ENCODE peak calls at places on chromosome 2, in five cellular contexts. One of them, this sample, is unnamed.

GRCh38 chr2:197147942-197148341 is 162.6 kb downstream of the ANKRD44 start:
- DNase-seq in mesenchymal stem cell: no peak
- DNase-seq in MM.1S: no peak
- DNase-seq in neural progenitor cell: no peak
- DNase-seq in PC-3: no peak
- DNase-seq in this sample: no peak

GRCh38 chr2:66578067-66578852 is 143.3 kb downstream of the MEIS1 start:
- DNase-seq in mesenchymal stem cell: no peak
- DNase-seq in MM.1S: no peak
- DNase-seq in neural progenitor cell: peak; percentile 39
- DNase-seq in PC-3: no peak
- DNase-seq in this sample: no peak

GRCh38 chr2:76958749-76959148 is 563.4 kb downstream of the LRRTM4 start:
- DNase-seq in mesenchymal stem cell: peak; percentile 40
- DNase-seq in MM.1S: no peak
- DNase-seq in neural progenitor cell: peak; percentile 84
- DNase-seq in PC-3: peak; percentile 10
- DNase-seq in this sample: peak; percentile 3

GRCh38 chr2:69789129-69789528 is 40.3 kb upstream of the GMCL1 start:
- DNase-seq in mesenchymal stem cell: peak; percentile 93
- DNase-seq in MM.1S: peak; percentile 17
- DNase-seq in neural progenitor cell: no peak
- DNase-seq in PC-3: no peak
- DNase-seq in this sample: no peak

GRCh38 chr2:39948016-39948719 is 169.1 kb upstream of the THUMPD2 start:
- DNase-seq in mesenchymal stem cell: peak; percentile 18
- DNase-seq in MM.1S: no peak
- DNase-seq in neural progenitor cell: no peak
- DNase-seq in PC-3: peak; percentile 32
- DNase-seq in this sample: no peak

GRCh38 chr2:6937157-6937556 is 19.9 kb downstream of the RNF144A start:
- DNase-seq in mesenchymal stem cell: no peak
- DNase-seq in MM.1S: no peak
- DNase-seq in neural progenitor cell: no peak
- DNase-seq in PC-3: no peak
- DNase-seq in this sample: no peak

GRCh38 chr2:119352357-119352756 is 14.3 kb downstream of the C2orf76 start:
- DNase-seq in mesenchymal stem cell: no peak
- DNase-seq in MM.1S: peak; percentile 97
- DNase-seq in neural progenitor cell: no peak
- DNase-seq in PC-3: peak; percentile 28
- DNase-seq in this sample: no peak

GRCh38 chr2:166651080-166651675 is 157.1 kb upstream of the SCN7A start:
- DNase-seq in mesenchymal stem cell: peak; percentile 23
- DNase-seq in MM.1S: no peak
- DNase-seq in neural progenitor cell: no peak
- DNase-seq in PC-3: peak; percentile 75
- DNase-seq in this sample: no peak

GRCh38 chr2:229888031-229888430 is 33.8 kb downstream of the TRIP12 start:
- DNase-seq in mesenchymal stem cell: no peak
- DNase-seq in MM.1S: no peak
- DNase-seq in neural progenitor cell: no peak
- DNase-seq in PC-3: peak; percentile 53
- DNase-seq in this sample: no peak

GRCh38 chr2:37323770-37324535 is 680 bp downstream of the PRKD3 start:
- DNase-seq in mesenchymal stem cell: peak; percentile 54
- DNase-seq in MM.1S: peak; percentile 73
- DNase-seq in neural progenitor cell: no peak
- DNase-seq in PC-3: peak; percentile 55
- DNase-seq in this sample: peak; percentile 16

GRCh38 chr2:20130821-20131645 is 79.6 kb upstream of the LAPTM4A start:
- DNase-seq in mesenchymal stem cell: no peak
- DNase-seq in MM.1S: no peak
- DNase-seq in neural progenitor cell: no peak
- DNase-seq in PC-3: no peak
- DNase-seq in this sample: no peak

GRCh38 chr2:113219889-113220641 is 46.3 kb downstream of the PSD4 start:
- DNase-seq in mesenchymal stem cell: peak; percentile 17
- DNase-seq in MM.1S: no peak
- DNase-seq in neural progenitor cell: peak; percentile 16
- DNase-seq in PC-3: peak; percentile 33
- DNase-seq in this sample: peak; percentile 36

GRCh38 chr2:206971805-206972204 is 32.5 kb downstream of the CPO start:
- DNase-seq in mesenchymal stem cell: peak; percentile 59
- DNase-seq in MM.1S: no peak
- DNase-seq in neural progenitor cell: no peak
- DNase-seq in PC-3: no peak
- DNase-seq in this sample: no peak
- H2AFZ ChIP-seq in mesenchymal stem cell: peak overlapping the region; percentile 20
- H2AFZ ChIP-seq in MM.1S: no peak overlapping the region
- H2AFZ ChIP-seq in neural progenitor cell: peak overlapping the region; percentile 43
- H2AFZ ChIP-seq in PC-3: no peak overlapping the region
- H2AFZ ChIP-seq in this sample: no peak overlapping the region

GRCh38 chr2:56209701-56210100 is 25.9 kb downstream of the CCDC85A start:
- DNase-seq in mesenchymal stem cell: no peak
- DNase-seq in MM.1S: no peak
- DNase-seq in neural progenitor cell: no peak
- DNase-seq in PC-3: no peak
- DNase-seq in this sample: no peak
- H2AFZ ChIP-seq in mesenchymal stem cell: no peak overlapping the region
- H2AFZ ChIP-seq in MM.1S: no peak overlapping the region
- H2AFZ ChIP-seq in neural progenitor cell: no peak overlapping the region
- H2AFZ ChIP-seq in PC-3: no peak overlapping the region
- H2AFZ ChIP-seq in this sample: no peak overlapping the region

DNA sequence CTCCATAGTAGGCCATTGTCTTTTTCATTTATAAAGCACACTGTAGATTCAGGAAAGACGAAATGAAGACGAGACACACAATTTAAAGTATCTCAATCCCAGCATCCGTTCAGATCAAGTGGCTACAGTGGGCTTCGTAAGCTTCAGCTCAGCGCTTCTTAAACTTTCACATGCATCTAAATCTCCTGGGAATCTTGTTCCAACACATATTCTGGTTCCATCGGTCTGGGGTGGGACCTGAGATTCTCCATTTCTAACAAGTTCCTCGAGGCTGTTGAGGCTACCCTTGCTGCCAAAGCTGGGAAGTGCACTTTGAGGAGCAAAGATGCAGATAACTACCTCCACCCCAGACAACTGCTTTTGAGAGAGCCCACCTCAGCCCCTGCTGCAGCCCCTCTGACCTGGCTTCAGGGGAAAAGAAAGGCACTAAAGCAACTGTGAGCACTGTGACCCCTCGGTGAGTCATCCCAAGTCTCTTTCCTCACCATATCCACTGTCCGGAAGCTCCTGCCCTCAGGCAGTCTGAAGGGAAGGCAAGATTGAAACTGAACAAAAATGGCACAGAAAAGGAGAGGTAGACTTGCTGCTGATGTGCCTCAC is 201.1 kb upstream of the FBXO11 start:
- DNase-seq in mesenchymal stem cell: peak; percentile 92
- DNase-seq in MM.1S: no peak
- DNase-seq in neural progenitor cell: no peak
- DNase-seq in PC-3: peak; percentile 91
- DNase-seq in this sample: no peak
- H2AFZ ChIP-seq in mesenchymal stem cell: no peak overlapping the region
- H2AFZ ChIP-seq in MM.1S: no peak overlapping the region
- H2AFZ ChIP-seq in neural progenitor cell: peak overlapping the region; percentile 77
- H2AFZ ChIP-seq in PC-3: peak overlapping the region; percentile 5
- H2AFZ ChIP-seq in this sample: peak overlapping the region; percentile 92

GRCh38 chr2:239112127-239112774 is 264.4 kb downstream of the TWIST2 start:
- DNase-seq in mesenchymal stem cell: no peak
- DNase-seq in MM.1S: no peak
- DNase-seq in neural progenitor cell: no peak
- DNase-seq in PC-3: no peak
- DNase-seq in this sample: no peak
- H2AFZ ChIP-seq in mesenchymal stem cell: no peak overlapping the region
- H2AFZ ChIP-seq in MM.1S: no peak overlapping the region
- H2AFZ ChIP-seq in neural progenitor cell: no peak overlapping the region
- H2AFZ ChIP-seq in PC-3: no peak overlapping the region
- H2AFZ ChIP-seq in this sample: no peak overlapping the region

GRCh38 chr2:186422226-186422625 is 63.8 kb upstream of the ZC3H15 start:
- DNase-seq in mesenchymal stem cell: peak; percentile 21
- DNase-seq in MM.1S: no peak
- DNase-seq in neural progenitor cell: no peak
- DNase-seq in PC-3: peak; percentile 93
- DNase-seq in this sample: no peak
- H2AFZ ChIP-seq in mesenchymal stem cell: no peak overlapping the region
- H2AFZ ChIP-seq in MM.1S: no peak overlapping the region
- H2AFZ ChIP-seq in neural progenitor cell: no peak overlapping the region
- H2AFZ ChIP-seq in PC-3: no peak overlapping the region
- H2AFZ ChIP-seq in this sample: no peak overlapping the region

DNA sequence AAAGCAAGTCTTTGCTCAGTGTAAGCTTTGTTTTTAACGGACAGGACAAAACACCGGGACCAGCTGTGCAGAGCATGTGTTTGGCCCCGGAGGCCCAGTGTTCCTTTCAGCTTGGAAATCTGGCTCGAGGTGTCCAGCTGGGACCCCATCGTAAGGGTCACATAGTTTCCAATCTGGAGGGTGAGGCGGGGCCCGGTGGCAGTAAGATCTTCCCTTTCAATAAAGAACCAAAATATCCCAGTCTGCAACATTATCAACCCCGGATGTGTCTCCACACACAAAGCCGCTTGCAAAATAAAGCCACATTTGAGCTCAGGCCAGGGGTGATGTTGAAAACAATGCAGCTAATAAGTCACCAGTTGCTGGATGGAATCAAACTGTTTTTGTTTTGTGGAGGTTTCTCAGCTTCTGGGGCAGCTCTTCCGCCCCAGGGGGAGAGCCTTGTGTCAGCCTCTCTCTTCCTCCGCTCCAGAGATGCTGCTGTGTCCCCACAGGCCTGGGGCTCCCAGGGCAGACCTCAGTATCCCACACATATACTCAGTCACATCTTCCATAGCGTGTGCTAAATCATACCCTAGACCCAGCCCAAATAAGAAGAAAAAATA is 138.6 kb upstream of the GLI2 start:
- DNase-seq in mesenchymal stem cell: no peak
- DNase-seq in MM.1S: no peak
- DNase-seq in neural progenitor cell: peak; percentile 37
- DNase-seq in PC-3: no peak
- DNase-seq in this sample: no peak
- H2AFZ ChIP-seq in mesenchymal stem cell: no peak overlapping the region
- H2AFZ ChIP-seq in MM.1S: no peak overlapping the region
- H2AFZ ChIP-seq in neural progenitor cell: peak overlapping the region; percentile 52
- H2AFZ ChIP-seq in PC-3: no peak overlapping the region
- H2AFZ ChIP-seq in this sample: no peak overlapping the region

DNA sequence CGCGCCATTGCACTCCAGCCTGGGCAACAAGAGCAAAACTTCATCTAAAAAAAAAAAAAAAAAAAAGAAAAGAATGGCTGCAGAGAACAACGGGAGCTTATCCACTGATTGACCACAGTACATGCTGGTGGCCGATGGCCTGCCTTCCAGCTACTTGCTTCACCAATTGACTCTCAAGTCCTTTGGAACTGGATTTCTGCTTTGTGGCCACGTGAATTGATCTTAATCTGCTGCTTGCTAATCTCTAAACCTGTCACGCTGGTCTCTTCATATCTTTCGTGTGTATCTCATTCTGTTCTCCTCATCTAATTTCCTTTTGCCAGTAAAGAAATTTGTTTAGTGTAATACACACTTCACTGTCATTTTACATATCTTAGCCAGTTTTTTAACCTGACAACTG is 512.5 kb upstream of the CNTNAP5 start:
- DNase-seq in mesenchymal stem cell: no peak
- DNase-seq in MM.1S: no peak
- DNase-seq in neural progenitor cell: no peak
- DNase-seq in PC-3: no peak
- DNase-seq in this sample: no peak
- H2AFZ ChIP-seq in mesenchymal stem cell: no peak overlapping the region
- H2AFZ ChIP-seq in MM.1S: no peak overlapping the region
- H2AFZ ChIP-seq in neural progenitor cell: no peak overlapping the region
- H2AFZ ChIP-seq in PC-3: no peak overlapping the region
- H2AFZ ChIP-seq in this sample: no peak overlapping the region

This sample was measured in K562.